ENCODE peak calls at places on chromosomes 13 and 19, in five cellular contexts. W is tibial nerve, B is body of pancreas, R is ACHN, I is NCI-H2029 treated with DMSO at 0.1 percent for 48 hours. N is an unnamed sample.

GRCh38 chr19:44847144-44848035 is 1.3 kb downstream of the NECTIN2 start:
- DNase-seq in R (peak), I (no peak), B (peak), W (peak), N (peak)

GRCh38 chr13:110108348-110109139 is 198.4 kb downstream of the COL4A1 start:
- DNase-seq in R (peak), W (peak), B (peak), I (peak), N (peak)

GRCh38 chr19:50551713-50552187 is 16.5 kb downstream of the LRRC4B start:
- DNase-seq in I (no peak), W (no peak), R (no peak), B (no peak), N (no peak)

GRCh38 chr13:103431880-103432279 is 365.7 kb upstream of the SLC10A2 start:
- DNase-seq in W (no peak), B (no peak), I (no peak), R (no peak), N (no peak)

GRCh38 chr13:112722433-112723250 is 32.8 kb downstream of the ATP11A start:
- DNase-seq in R (peak), W (no peak), B (peak), I (no peak), N (no peak)

GRCh38 chr13:73341748-73342147 is 282.9 kb downstream of the KLF5 start:
- DNase-seq in W (no peak), R (no peak), I (no peak), B (no peak), N (no peak)

GRCh38 chr19:45321848-45322247 is 827 bp downstream of the CKM start:
- DNase-seq in B (no peak), W (no peak), I (no peak), R (no peak), N (no peak)

GRCh38 chr13:66926200-66926850 is 303.8 kb downstream of the PCDH9 start:
- DNase-seq in B (no peak), I (no peak), R (no peak), W (no peak), N (no peak)

GRCh38 chr13:80177327-80177726 is 163.6 kb downstream of the SPRY2 start:
- DNase-seq in W (no peak), B (no peak), R (no peak), I (no peak), N (no peak)

GRCh38 chr13:42847891-42848663 is 66.7 kb downstream of the FAM216B start:
- DNase-seq in R (no peak), W (no peak), I (no peak), B (no peak), N (no peak)

GRCh38 chr13:39100996-39101751 is 62.9 kb downstream of the NHLRC3 start:
- DNase-seq in I (no peak), W (no peak), R (no peak), B (no peak), N (no peak)

GRCh38 chr13:44848956-44849748 is 140.1 kb downstream of the NUFIP1 start:
- DNase-seq in B (no peak), W (no peak), I (no peak), R (no peak), N (no peak)

GRCh38 chr13:113548171-113548641 is 36.3 kb upstream of the TFDP1 start:
- DNase-seq in W (no peak), B (peak), R (no peak), I (no peak), N (no peak)

GRCh38 chr13:112636401-112636975 is 48.5 kb upstream of the TUBGCP3 start:
- DNase-seq in B (no peak), I (no peak), W (no peak), R (no peak), N (no peak)

GRCh38 chr19:6392219-6393073 is 518 bp downstream of the GTF2F1 start:
- DNase-seq in R (no peak), B (no peak), I (no peak), W (no peak), N (no peak)

GRCh38 chr13:112775791-112776279 is 86.0 kb downstream of the ATP11A start:
- DNase-seq in I (no peak), B (no peak), R (no peak), W (no peak), N (no peak)